ENCODE peak calls at places on chromosomes 12 and 14, in ten cellular contexts. One of them, this sample, is unnamed.
A peak's percentile ranks its signal among the peaks of the same experiment; 100 is the strongest.

GRCh38 chr12:13367973-13368372 is 171.4 kb downstream of the EMP1 start:
- DNase-seq in effector memory CD4-positive, alpha-beta T cell: no peak
- DNase-seq in pancreas: no peak
- DNase-seq in naive thymus-derived CD4-positive, alpha-beta T cell: no peak
- DNase-seq in CD8-positive, alpha-beta memory T cell: no peak
- DNase-seq in transverse colon: no peak
- DNase-seq in OCI-LY7: no peak
- DNase-seq in upper lobe of right lung: no peak
- DNase-seq in dorsolateral prefrontal cortex: peak; percentile 58
- DNase-seq in CD4-positive, alpha-beta memory T cell: no peak
- DNase-seq in this sample: peak; percentile 33

GRCh38 chr12:64278421-64278820 is 56.3 kb upstream of the KICS2 start:
- DNase-seq in upper lobe of right lung: no peak
- DNase-seq in CD4-positive, alpha-beta memory T cell: no peak
- DNase-seq in pancreas: no peak
- DNase-seq in effector memory CD4-positive, alpha-beta T cell: no peak
- DNase-seq in dorsolateral prefrontal cortex: no peak
- DNase-seq in naive thymus-derived CD4-positive, alpha-beta T cell: no peak
- DNase-seq in OCI-LY7: no peak
- DNase-seq in transverse colon: no peak
- DNase-seq in CD8-positive, alpha-beta memory T cell: no peak
- DNase-seq in this sample: no peak

GRCh38 chr14:37870947-37871346 is 275.5 kb downstream of the TTC6 start:
- DNase-seq in effector memory CD4-positive, alpha-beta T cell: no peak
- DNase-seq in naive thymus-derived CD4-positive, alpha-beta T cell: no peak
- DNase-seq in pancreas: no peak
- DNase-seq in CD4-positive, alpha-beta memory T cell: no peak
- DNase-seq in OCI-LY7: no peak
- DNase-seq in dorsolateral prefrontal cortex: no peak
- DNase-seq in CD8-positive, alpha-beta memory T cell: no peak
- DNase-seq in transverse colon: no peak
- DNase-seq in upper lobe of right lung: no peak
- DNase-seq in this sample: no peak

GRCh38 chr12:111757361-111758119 is 9.2 kb upstream of the ALDH2 start:
- DNase-seq in naive thymus-derived CD4-positive, alpha-beta T cell: no peak
- DNase-seq in effector memory CD4-positive, alpha-beta T cell: no peak
- DNase-seq in upper lobe of right lung: peak; percentile 79
- DNase-seq in transverse colon: peak; percentile 54
- DNase-seq in dorsolateral prefrontal cortex: peak; percentile 52
- DNase-seq in CD4-positive, alpha-beta memory T cell: no peak
- DNase-seq in pancreas: peak; percentile 78
- DNase-seq in CD8-positive, alpha-beta memory T cell: no peak
- DNase-seq in OCI-LY7: peak; percentile 76
- DNase-seq in this sample: peak; percentile 67

GRCh38 chr14:67265131-67265530 is 23.9 kb downstream of the PALS1 start:
- DNase-seq in CD4-positive, alpha-beta memory T cell: no peak
- DNase-seq in pancreas: no peak
- DNase-seq in transverse colon: no peak
- DNase-seq in CD8-positive, alpha-beta memory T cell: no peak
- DNase-seq in naive thymus-derived CD4-positive, alpha-beta T cell: no peak
- DNase-seq in dorsolateral prefrontal cortex: no peak
- DNase-seq in OCI-LY7: no peak
- DNase-seq in upper lobe of right lung: no peak
- DNase-seq in effector memory CD4-positive, alpha-beta T cell: no peak
- DNase-seq in this sample: no peak

GRCh38 chr12:119444462-119445044 is 110.0 kb downstream of the CCDC60 start:
- DNase-seq in CD4-positive, alpha-beta memory T cell: peak; percentile 7
- DNase-seq in naive thymus-derived CD4-positive, alpha-beta T cell: no peak
- DNase-seq in transverse colon: peak; percentile 27
- DNase-seq in pancreas: no peak
- DNase-seq in CD8-positive, alpha-beta memory T cell: peak; percentile 4
- DNase-seq in effector memory CD4-positive, alpha-beta T cell: no peak
- DNase-seq in OCI-LY7: peak; percentile 57
- DNase-seq in dorsolateral prefrontal cortex: peak; percentile 49
- DNase-seq in upper lobe of right lung: no peak
- DNase-seq in this sample: peak; percentile 29

GRCh38 chr14:103398427-103399195 is 13.4 kb downstream of the MARK3 start:
- DNase-seq in OCI-LY7: no peak
- DNase-seq in transverse colon: no peak
- DNase-seq in dorsolateral prefrontal cortex: no peak
- DNase-seq in upper lobe of right lung: no peak
- DNase-seq in naive thymus-derived CD4-positive, alpha-beta T cell: no peak
- DNase-seq in effector memory CD4-positive, alpha-beta T cell: no peak
- DNase-seq in CD8-positive, alpha-beta memory T cell: no peak
- DNase-seq in pancreas: no peak
- DNase-seq in CD4-positive, alpha-beta memory T cell: no peak
- DNase-seq in this sample: no peak

GRCh38 chr12:46468159-46468558 is 95.6 kb upstream of the SLC38A2 start:
- DNase-seq in pancreas: no peak
- DNase-seq in dorsolateral prefrontal cortex: no peak
- DNase-seq in CD4-positive, alpha-beta memory T cell: no peak
- DNase-seq in upper lobe of right lung: no peak
- DNase-seq in naive thymus-derived CD4-positive, alpha-beta T cell: no peak
- DNase-seq in CD8-positive, alpha-beta memory T cell: no peak
- DNase-seq in effector memory CD4-positive, alpha-beta T cell: no peak
- DNase-seq in OCI-LY7: no peak
- DNase-seq in transverse colon: peak; percentile 32
- DNase-seq in this sample: no peak

GRCh38 chr12:6547987-6548386 is 7.9 kb downstream of the IFFO1 start:
- DNase-seq in upper lobe of right lung: no peak
- DNase-seq in dorsolateral prefrontal cortex: no peak
- DNase-seq in transverse colon: no peak
- DNase-seq in OCI-LY7: no peak
- DNase-seq in naive thymus-derived CD4-positive, alpha-beta T cell: no peak
- DNase-seq in CD8-positive, alpha-beta memory T cell: no peak
- DNase-seq in pancreas: no peak
- DNase-seq in CD4-positive, alpha-beta memory T cell: no peak
- DNase-seq in effector memory CD4-positive, alpha-beta T cell: no peak
- DNase-seq in this sample: no peak

GRCh38 chr14:99093532-99094517 is 178.2 kb downstream of the BCL11B start:
- DNase-seq in dorsolateral prefrontal cortex: no peak
- DNase-seq in effector memory CD4-positive, alpha-beta T cell: no peak
- DNase-seq in naive thymus-derived CD4-positive, alpha-beta T cell: no peak
- DNase-seq in CD8-positive, alpha-beta memory T cell: no peak
- DNase-seq in upper lobe of right lung: no peak
- DNase-seq in CD4-positive, alpha-beta memory T cell: no peak
- DNase-seq in pancreas: no peak
- DNase-seq in OCI-LY7: no peak
- DNase-seq in transverse colon: no peak
- DNase-seq in this sample: no peak

GRCh38 chr14:45426685-45427282 is 173.8 kb upstream of the MIS18BP1 start:
- DNase-seq in pancreas: no peak
- DNase-seq in CD4-positive, alpha-beta memory T cell: no peak
- DNase-seq in effector memory CD4-positive, alpha-beta T cell: no peak
- DNase-seq in transverse colon: no peak
- DNase-seq in CD8-positive, alpha-beta memory T cell: no peak
- DNase-seq in OCI-LY7: peak; percentile 54
- DNase-seq in naive thymus-derived CD4-positive, alpha-beta T cell: no peak
- DNase-seq in dorsolateral prefrontal cortex: no peak
- DNase-seq in upper lobe of right lung: no peak
- DNase-seq in this sample: no peak

GRCh38 chr14:51554339-51554920 is 97.3 kb upstream of the FRMD6 start:
- DNase-seq in effector memory CD4-positive, alpha-beta T cell: no peak
- DNase-seq in CD4-positive, alpha-beta memory T cell: no peak
- DNase-seq in pancreas: no peak
- DNase-seq in upper lobe of right lung: no peak
- DNase-seq in CD8-positive, alpha-beta memory T cell: no peak
- DNase-seq in naive thymus-derived CD4-positive, alpha-beta T cell: no peak
- DNase-seq in dorsolateral prefrontal cortex: no peak
- DNase-seq in OCI-LY7: no peak
- DNase-seq in transverse colon: no peak
- DNase-seq in this sample: no peak
- H3K4me3 ChIP-seq in effector memory CD4-positive, alpha-beta T cell: no peak overlapping the region
- H3K4me3 ChIP-seq in CD4-positive, alpha-beta memory T cell: no peak overlapping the region
- H3K4me3 ChIP-seq in pancreas: no peak overlapping the region
- H3K4me3 ChIP-seq in upper lobe of right lung: no peak overlapping the region
- H3K4me3 ChIP-seq in CD8-positive, alpha-beta memory T cell: no peak overlapping the region
- H3K4me3 ChIP-seq in naive thymus-derived CD4-positive, alpha-beta T cell: no peak overlapping the region
- H3K4me3 ChIP-seq in dorsolateral prefrontal cortex: no peak overlapping the region
- H3K4me3 ChIP-seq in OCI-LY7: no peak overlapping the region
- H3K4me3 ChIP-seq in transverse colon: no peak overlapping the region
- H3K4me3 ChIP-seq in this sample: no peak overlapping the region

DNA sequence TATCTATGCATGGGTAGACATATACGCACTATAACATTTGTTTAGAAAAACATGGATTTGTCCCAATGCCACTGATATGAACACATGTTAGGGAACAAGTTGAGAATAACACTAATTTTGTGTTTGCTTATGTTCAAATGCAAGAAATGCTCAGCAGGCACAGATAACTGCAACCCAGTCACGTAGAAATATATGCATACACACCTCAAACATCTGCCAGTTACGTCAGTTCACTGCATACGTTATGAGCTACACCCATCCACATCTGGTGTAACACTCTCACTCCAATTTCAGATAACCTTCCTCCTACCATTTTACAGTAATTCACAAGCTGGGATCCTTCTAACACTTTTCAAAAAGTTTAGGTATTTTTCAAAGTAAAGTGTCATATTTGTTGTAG is 10.7 kb downstream of the PAWR start:
- DNase-seq in transverse colon: no peak
- DNase-seq in pancreas: no peak
- DNase-seq in naive thymus-derived CD4-positive, alpha-beta T cell: no peak
- DNase-seq in CD8-positive, alpha-beta memory T cell: no peak
- DNase-seq in CD4-positive, alpha-beta memory T cell: no peak
- DNase-seq in upper lobe of right lung: no peak
- DNase-seq in dorsolateral prefrontal cortex: no peak
- DNase-seq in OCI-LY7: no peak
- DNase-seq in effector memory CD4-positive, alpha-beta T cell: no peak
- DNase-seq in this sample: no peak
- H3K4me3 ChIP-seq in transverse colon: no peak overlapping the region
- H3K4me3 ChIP-seq in pancreas: no peak overlapping the region
- H3K4me3 ChIP-seq in naive thymus-derived CD4-positive, alpha-beta T cell: no peak overlapping the region
- H3K4me3 ChIP-seq in CD8-positive, alpha-beta memory T cell: no peak overlapping the region
- H3K4me3 ChIP-seq in CD4-positive, alpha-beta memory T cell: no peak overlapping the region
- H3K4me3 ChIP-seq in upper lobe of right lung: no peak overlapping the region
- H3K4me3 ChIP-seq in dorsolateral prefrontal cortex: no peak overlapping the region
- H3K4me3 ChIP-seq in OCI-LY7: no peak overlapping the region
- H3K4me3 ChIP-seq in effector memory CD4-positive, alpha-beta T cell: no peak overlapping the region
- H3K4me3 ChIP-seq in this sample: no peak overlapping the region

DNA sequence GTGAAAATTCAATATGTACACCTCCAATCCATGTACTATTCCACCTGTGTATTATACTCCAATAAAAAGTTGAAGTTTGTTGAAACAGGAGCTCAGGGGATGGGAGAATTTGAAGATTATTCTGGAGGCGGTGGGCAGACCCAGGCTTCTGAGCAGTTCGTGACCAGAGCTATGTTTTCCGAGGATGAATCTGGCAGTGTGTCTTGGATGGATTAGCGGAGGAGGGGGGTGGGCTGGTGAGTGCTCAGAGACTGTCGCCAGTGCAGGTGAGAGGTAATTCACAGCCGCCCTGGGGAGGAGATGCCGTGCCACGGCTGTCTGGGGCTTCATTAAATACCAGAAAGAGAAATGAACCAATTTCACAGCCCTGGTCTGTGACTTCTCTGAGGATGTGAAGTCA is 283.0 kb upstream of the RTL1 start:
- DNase-seq in CD4-positive, alpha-beta memory T cell: no peak
- DNase-seq in OCI-LY7: no peak
- DNase-seq in naive thymus-derived CD4-positive, alpha-beta T cell: no peak
- DNase-seq in upper lobe of right lung: no peak
- DNase-seq in effector memory CD4-positive, alpha-beta T cell: no peak
- DNase-seq in transverse colon: no peak
- DNase-seq in pancreas: no peak
- DNase-seq in CD8-positive, alpha-beta memory T cell: no peak
- DNase-seq in dorsolateral prefrontal cortex: no peak
- DNase-seq in this sample: no peak
- H3K4me3 ChIP-seq in CD4-positive, alpha-beta memory T cell: no peak overlapping the region
- H3K4me3 ChIP-seq in OCI-LY7: no peak overlapping the region
- H3K4me3 ChIP-seq in naive thymus-derived CD4-positive, alpha-beta T cell: no peak overlapping the region
- H3K4me3 ChIP-seq in upper lobe of right lung: no peak overlapping the region
- H3K4me3 ChIP-seq in effector memory CD4-positive, alpha-beta T cell: no peak overlapping the region
- H3K4me3 ChIP-seq in transverse colon: no peak overlapping the region
- H3K4me3 ChIP-seq in pancreas: no peak overlapping the region
- H3K4me3 ChIP-seq in CD8-positive, alpha-beta memory T cell: no peak overlapping the region
- H3K4me3 ChIP-seq in dorsolateral prefrontal cortex: no peak overlapping the region
- H3K4me3 ChIP-seq in this sample: no peak overlapping the region

GRCh38 chr14:73745571-73746539 is 31.7 kb upstream of the PNMA1 start:
- DNase-seq in upper lobe of right lung: no peak
- DNase-seq in OCI-LY7: no peak
- DNase-seq in transverse colon: no peak
- DNase-seq in CD8-positive, alpha-beta memory T cell: no peak
- DNase-seq in pancreas: no peak
- DNase-seq in CD4-positive, alpha-beta memory T cell: no peak
- DNase-seq in effector memory CD4-positive, alpha-beta T cell: no peak
- DNase-seq in dorsolateral prefrontal cortex: no peak
- DNase-seq in naive thymus-derived CD4-positive, alpha-beta T cell: no peak
- DNase-seq in this sample: peak; percentile 57

GRCh38 chr14:73748858-73749357 is 34.7 kb upstream of the PNMA1 start:
- DNase-seq in transverse colon: no peak
- DNase-seq in upper lobe of right lung: no peak
- DNase-seq in CD8-positive, alpha-beta memory T cell: no peak
- DNase-seq in pancreas: no peak
- DNase-seq in dorsolateral prefrontal cortex: no peak
- DNase-seq in CD4-positive, alpha-beta memory T cell: no peak
- DNase-seq in naive thymus-derived CD4-positive, alpha-beta T cell: no peak
- DNase-seq in OCI-LY7: no peak
- DNase-seq in effector memory CD4-positive, alpha-beta T cell: no peak
- DNase-seq in this sample: no peak

GRCh38 chr14:73744874-73745529 is 30.8 kb upstream of the PNMA1 start:
- DNase-seq in OCI-LY7: peak; percentile 15
- DNase-seq in effector memory CD4-positive, alpha-beta T cell: no peak
- DNase-seq in dorsolateral prefrontal cortex: no peak
- DNase-seq in CD4-positive, alpha-beta memory T cell: no peak
- DNase-seq in pancreas: no peak
- DNase-seq in upper lobe of right lung: peak; percentile 77
- DNase-seq in transverse colon: peak; percentile 89
- DNase-seq in CD8-positive, alpha-beta memory T cell: no peak
- DNase-seq in naive thymus-derived CD4-positive, alpha-beta T cell: no peak
- DNase-seq in this sample: no peak

GRCh38 chr14:73747386-73748211 is 33.4 kb upstream of the PNMA1 start:
- DNase-seq in CD4-positive, alpha-beta memory T cell: no peak
- DNase-seq in naive thymus-derived CD4-positive, alpha-beta T cell: no peak
- DNase-seq in OCI-LY7: no peak
- DNase-seq in transverse colon: no peak
- DNase-seq in upper lobe of right lung: no peak
- DNase-seq in effector memory CD4-positive, alpha-beta T cell: no peak
- DNase-seq in dorsolateral prefrontal cortex: no peak
- DNase-seq in CD8-positive, alpha-beta memory T cell: no peak
- DNase-seq in pancreas: no peak
- DNase-seq in this sample: no peak

DNA sequence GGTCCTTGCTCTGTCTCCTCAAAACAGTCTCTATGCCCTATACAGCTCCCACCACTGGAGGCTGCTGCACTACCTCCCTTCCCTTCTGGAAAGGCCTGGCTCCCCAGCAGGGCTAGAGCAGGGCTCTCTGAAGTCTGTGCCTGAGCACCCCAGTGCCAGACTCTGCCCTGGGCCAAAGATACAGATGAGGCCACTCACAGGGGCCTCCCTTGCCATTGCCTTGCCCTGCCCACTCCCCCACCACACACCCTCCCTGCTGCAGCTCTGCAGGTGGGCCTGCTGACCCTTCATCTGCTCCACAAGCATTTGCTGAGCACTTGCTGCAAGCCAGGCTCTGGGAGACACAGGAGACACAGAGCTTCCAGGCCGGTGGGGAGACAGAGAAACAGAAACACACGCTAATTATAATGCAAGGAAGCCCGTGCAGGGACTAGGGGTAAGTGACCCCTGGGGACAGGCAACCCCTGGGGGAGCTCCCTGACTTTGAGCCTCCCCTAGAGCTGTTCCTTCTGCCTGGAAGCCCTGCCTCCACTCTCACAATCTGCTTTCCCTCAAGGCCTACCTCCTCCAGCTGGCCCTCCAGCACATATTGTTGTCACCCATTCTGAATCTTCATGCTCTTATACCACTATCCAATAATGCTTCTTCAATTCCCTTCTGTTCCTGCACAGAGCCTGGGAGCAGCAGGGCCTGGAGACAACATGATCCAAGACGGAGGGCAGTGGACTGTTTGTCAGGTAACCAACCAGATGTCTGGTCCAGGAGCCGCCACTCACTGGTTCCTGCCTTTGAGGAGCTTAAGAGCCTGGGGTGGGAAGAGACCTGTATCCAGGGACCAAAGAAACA is 32.6 kb upstream of the PNMA1 start:
- DNase-seq in effector memory CD4-positive, alpha-beta T cell: no peak
- DNase-seq in dorsolateral prefrontal cortex: no peak
- DNase-seq in CD8-positive, alpha-beta memory T cell: no peak
- DNase-seq in naive thymus-derived CD4-positive, alpha-beta T cell: no peak
- DNase-seq in OCI-LY7: peak; percentile 18
- DNase-seq in pancreas: no peak
- DNase-seq in CD4-positive, alpha-beta memory T cell: no peak
- DNase-seq in upper lobe of right lung: no peak
- DNase-seq in transverse colon: no peak
- DNase-seq in this sample: no peak
- H3K4me3 ChIP-seq in effector memory CD4-positive, alpha-beta T cell: no peak overlapping the region
- H3K4me3 ChIP-seq in dorsolateral prefrontal cortex: no peak overlapping the region
- H3K4me3 ChIP-seq in CD8-positive, alpha-beta memory T cell: no peak overlapping the region
- H3K4me3 ChIP-seq in naive thymus-derived CD4-positive, alpha-beta T cell: no peak overlapping the region
- H3K4me3 ChIP-seq in OCI-LY7: no peak overlapping the region
- H3K4me3 ChIP-seq in pancreas: no peak overlapping the region
- H3K4me3 ChIP-seq in CD4-positive, alpha-beta memory T cell: no peak overlapping the region
- H3K4me3 ChIP-seq in upper lobe of right lung: no peak overlapping the region
- H3K4me3 ChIP-seq in transverse colon: no peak overlapping the region
- H3K4me3 ChIP-seq in this sample: no peak overlapping the region

This sample was measured in heart left ventricle.